ENCODE peak calls at places on chromosomes 7 and 10, in seven cellular contexts. O is skeletal muscle cell, R is iris pigment epithelial cell, H is sigmoid colon, U is nephron progenitor cell, J is HTR-8/SVneo, K is NCI-H2081. M is an unnamed sample.

GRCh38 chr7:43296306-43296705 is 183.9 kb downstream of the HECW1 start:
- DNase-seq in K (no peak), H (peak), R (no peak), U (peak), O (peak), J (no peak), M (no peak)

GRCh38 chr7:112982441-112983063 is 104.1 kb downstream of the GPR85 start:
- DNase-seq in J (no peak), R (no peak), H (no peak), K (no peak), O (no peak), U (no peak), M (no peak)

GRCh38 chr7:138871065-138871464 is 73.1 kb upstream of the ATP6V0A4 start:
- DNase-seq in O (no peak), K (no peak), H (no peak), J (no peak), U (no peak), R (no peak), M (no peak)

GRCh38 chr10:20277820-20278219 is 461.6 kb downstream of the PLXDC2 start:
- DNase-seq in U (no peak), R (no peak), K (no peak), O (no peak), J (no peak), H (no peak), M (no peak)

GRCh38 chr10:102665904-102666509 is 21.7 kb downstream of the TRIM8 start:
- DNase-seq in R (no peak), H (no peak), O (no peak), J (no peak), K (no peak), U (no peak), M (no peak)

GRCh38 chr7:117165656-117166055 is 157.2 kb downstream of the WNT2 start:
- DNase-seq in J (no peak), H (no peak), U (no peak), R (no peak), O (no peak), K (no peak), M (no peak)

GRCh38 chr7:3404490-3404889 is 103.4 kb downstream of the SDK1 start:
- DNase-seq in J (peak), K (peak), U (no peak), R (peak), H (no peak), O (no peak), M (peak)

GRCh38 chr10:109895095-109895818 is 28.1 kb downstream of the XPNPEP1 start:
- DNase-seq in K (no peak), O (no peak), U (no peak), H (no peak), R (peak), J (no peak), M (peak)

M was measured in astrocyte of the spinal cord.